ENCODE peak calls at places on chromosomes 6 and 20, in nine cellular contexts. O is GM23248; C is fibroblast of the aortic adventitia; K is SHP77; M is stimulated activated naive CD8-positive, alpha-beta T cell treated with anti-CD3 and anti-CD28 coated beads, Interleukin-15, Interleukin-2, amounts not matched to agents 100 U/mL and 50 U/mL, for 24 hours; X is astrocyte of the spinal cord; W is ovary; N is B cell; F is GM13976. R is an unnamed sample.

GRCh38 chr6:149751239-149751638 is 1.7 kb downstream of the PCMT1 start:
- DNase-seq in O (no peak), C (no peak), K (no peak), M (no peak), X (no peak), W (no peak), N (no peak), F (no peak), R (no peak)

GRCh38 chr20:35791823-35792222 is 20.0 kb downstream of the PHF20 start:
- DNase-seq in O (peak; percentile 94), C (peak; percentile 74), K (no peak), M (no peak), X (peak; percentile 65), W (no peak), N (no peak), F (no peak), R (no peak)

GRCh38 chr6:116779569-116780164 is 14.1 kb upstream of the FAM162B start:
- DNase-seq in O (peak; percentile 46), C (peak; percentile 55), K (no peak), M (no peak), X (peak; percentile 59), W (no peak), N (peak; percentile 3), F (peak; percentile 48), R (no peak)

GRCh38 chr6:21593927-21594421 is 423 bp downstream of the SOX4 start:
- DNase-seq in O (peak; percentile 82), C (peak; percentile 74), K (no peak), M (peak; percentile 30), X (peak; percentile 77), W (peak; percentile 44), N (peak; percentile 51), F (no peak), R (peak; percentile 35)

GRCh38 chr6:170047813-170048212 is 243.1 kb downstream of the DLL1 start:
- DNase-seq in O (no peak), C (no peak), K (no peak), M (no peak), X (no peak), W (no peak), N (no peak), F (no peak), R (no peak)

GRCh38 chr20:32585011-32585518 is at the start of gene NOL4L:
- DNase-seq in O (peak; percentile 55), C (no peak), K (no peak), M (peak; percentile 54), X (no peak), W (no peak), N (peak; percentile 45), F (no peak), R (no peak)

GRCh38 chr6:32920610-32921188 is 20.1 kb downstream of the HLA-DMB start:
- DNase-seq in O (no peak), C (no peak), K (no peak), M (no peak), X (no peak), W (no peak), N (no peak), F (no peak), R (no peak)

GRCh38 chr6:44725070-44725469 is 337.6 kb downstream of the CDC5L start:
- DNase-seq in O (peak; percentile 60), C (no peak), K (no peak), M (no peak), X (peak; percentile 30), W (no peak), N (no peak), F (no peak), R (no peak)

GRCh38 chr6:125910518-125910917 is 46.1 kb upstream of the HINT3 start:
- DNase-seq in O (peak; percentile 67), C (no peak), K (no peak), M (no peak), X (peak; percentile 46), W (no peak), N (no peak), F (peak; percentile 41), R (no peak)

GRCh38 chr20:59574308-59574707 is 30.0 kb upstream of the PHACTR3 start:
- DNase-seq in O (no peak), C (no peak), K (no peak), M (no peak), X (no peak), W (no peak), N (no peak), F (peak; percentile 10), R (no peak)

GRCh38 chr6:45997875-45998506 is 17.7 kb downstream of the CLIC5 start:
- DNase-seq in O (no peak), C (no peak), K (no peak), M (no peak), X (no peak), W (no peak), N (no peak), F (no peak), R (no peak)

GRCh38 chr6:105835373-105835772 is 250.8 kb upstream of the PRDM1 start:
- DNase-seq in O (no peak), C (peak; percentile 23), K (no peak), M (no peak), X (peak; percentile 36), W (no peak), N (peak; percentile 46), F (no peak), R (no peak)

GRCh38 chr20:36370991-36371390 is 64.9 kb downstream of the DLGAP4 start:
- DNase-seq in O (no peak), C (no peak), K (no peak), M (no peak), X (no peak), W (no peak), N (no peak), F (no peak), R (no peak)

GRCh38 chr20:19786311-19786710 is 28.3 kb downstream of the RIN2 start:
- DNase-seq in O (peak; percentile 90), C (peak; percentile 97), K (no peak), M (no peak), X (peak; percentile 97), W (no peak), N (no peak), F (no peak), R (peak; percentile 46)

GRCh38 chr20:2814076-2814475 is 711 bp upstream of the C20orf141 start:
- DNase-seq in O (no peak), C (no peak), K (no peak), M (no peak), X (no peak), W (no peak), N (no peak), F (no peak), R (peak; percentile 13)

GRCh38 chr20:688809-689208 is 13.2 kb upstream of the SCRT2 start:
- DNase-seq in O (peak; percentile 65), C (no peak), K (no peak), M (no peak), X (no peak), W (no peak), N (no peak), F (no peak), R (peak; percentile 52)

GRCh38 chr20:4637081-4637797 is 84.5 kb upstream of the PRND start:
- DNase-seq in O (peak; percentile 65), C (peak; percentile 7), K (no peak), M (no peak), X (no peak), W (no peak), N (no peak), F (no peak), R (no peak)

GRCh38 chr20:3716195-3716834 is 3.9 kb upstream of the SIGLEC1 start:
- DNase-seq in O (peak; percentile 66), C (peak; percentile 54), K (peak; percentile 74), M (peak; percentile 35), X (peak; percentile 35), W (peak; percentile 56), N (peak; percentile 36), F (peak; percentile 71), R (no peak)

GRCh38 chr6:15073883-15074465 is 171.9 kb upstream of the JARID2 start:
- DNase-seq in O (no peak), C (no peak), K (no peak), M (no peak), X (no peak), W (no peak), N (no peak), F (no peak), R (no peak)

GRCh38 chr6:52736145-52736544 is 27.1 kb downstream of the GSTA2 start:
- DNase-seq in O (no peak), C (no peak), K (no peak), M (no peak), X (no peak), W (no peak), N (no peak), F (no peak), R (no peak)

GRCh38 chr6:51398064-51398740 is 579.5 kb downstream of the TFAP2B start:
- DNase-seq in O (peak; percentile 7), C (no peak), K (peak; percentile 65), M (no peak), X (no peak), W (no peak), N (no peak), F (no peak), R (no peak)

GRCh38 chr6:155782320-155782730 is 326.7 kb upstream of the NOX3 start:
- DNase-seq in O (peak; percentile 78), C (peak; percentile 96), K (no peak), M (no peak), X (peak; percentile 96), W (no peak), N (no peak), F (no peak), R (no peak)

GRCh38 chr20:9884061-9884460 is 45.2 kb upstream of the PAK5 start:
- DNase-seq in O (no peak), C (no peak), K (no peak), M (no peak), X (no peak), W (no peak), N (no peak), F (no peak), R (no peak)

GRCh38 chr20:45833030-45833882 is at the start of gene SNX21:
- DNase-seq in O (peak; percentile 96), C (peak; percentile 97), K (peak; percentile 47), M (peak; percentile 40), X (peak; percentile 92), W (peak; percentile 90), N (peak; percentile 47), F (peak; percentile 77), R (peak; percentile 93)

GRCh38 chr6:138197570-138197969 is 20.7 kb downstream of the PBOV1 start:
- DNase-seq in O (no peak), C (no peak), K (no peak), M (no peak), X (no peak), W (no peak), N (no peak), F (no peak), R (no peak)

GRCh38 chr6:15464211-15464725 is 198.6 kb downstream of the DTNBP1 start:
- DNase-seq in O (no peak), C (no peak), K (no peak), M (peak; percentile 67), X (no peak), W (no peak), N (peak; percentile 67), F (peak; percentile 44), R (no peak)

GRCh38 chr6:41286544-41287346 is at the start of gene TREM1:
- DNase-seq in O (peak; percentile 87), C (peak; percentile 41), K (no peak), M (no peak), X (peak; percentile 5), W (no peak), N (no peak), F (no peak), R (peak; percentile 75)

GRCh38 chr20:10309326-10309725 is 90.7 kb downstream of the SNAP25 start:
- DNase-seq in O (peak; percentile 89), C (peak; percentile 94), K (no peak), M (no peak), X (peak; percentile 95), W (no peak), N (no peak), F (no peak), R (no peak)

GRCh38 chr6:157748839-157749571 is 74.0 kb upstream of the SNX9 start:
- DNase-seq in O (no peak), C (no peak), K (no peak), M (no peak), X (no peak), W (no peak), N (no peak), F (no peak), R (no peak)

GRCh38 chr6:108969776-108970175 is 121.6 kb downstream of the ARMC2 start:
- DNase-seq in O (peak; percentile 47), C (peak; percentile 23), K (no peak), M (no peak), X (no peak), W (no peak), N (no peak), F (no peak), R (peak; percentile 45)

GRCh38 chr20:40980106-40980827 is 48.4 kb upstream of the TOP1 start:
- DNase-seq in O (no peak), C (peak; percentile 29), K (no peak), M (no peak), X (no peak), W (no peak), N (no peak), F (peak; percentile 10), R (no peak)